ENCODE peak calls at places on chromosomes 5 and 9, in seven cellular contexts. One of them, this sample, is unnamed.

GRCh38 chr5:133421394-133421793 is 190.9 kb downstream of the FSTL4 start:
- DNase-seq in osteoblast: no peak
- DNase-seq in PC-9: no peak
- DNase-seq in AG09309: no peak
- DNase-seq in A673: peak
- DNase-seq in IMR-90: no peak
- DNase-seq in heart left ventricle: no peak
- DNase-seq in this sample: peak

GRCh38 chr9:121649476-121650219 is 1.8 kb upstream of the DAB2IP start:
- DNase-seq in IMR-90: no peak
- DNase-seq in osteoblast: peak
- DNase-seq in PC-9: no peak
- DNase-seq in AG09309: no peak
- DNase-seq in heart left ventricle: no peak
- DNase-seq in A673: no peak
- DNase-seq in this sample: no peak

GRCh38 chr5:17180330-17180843 is 37.0 kb upstream of the BASP1 start:
- DNase-seq in AG09309: no peak
- DNase-seq in heart left ventricle: no peak
- DNase-seq in osteoblast: no peak
- DNase-seq in IMR-90: no peak
- DNase-seq in PC-9: no peak
- DNase-seq in A673: no peak
- DNase-seq in this sample: no peak

GRCh38 chr9:35923927-35924763 is 14.9 kb downstream of the SPAAR start:
- DNase-seq in IMR-90: peak
- DNase-seq in osteoblast: peak
- DNase-seq in PC-9: peak
- DNase-seq in A673: peak
- DNase-seq in heart left ventricle: no peak
- DNase-seq in AG09309: peak
- DNase-seq in this sample: peak

GRCh38 chr5:119036101-119036762 is 34.7 kb upstream of the DMXL1 start:
- DNase-seq in IMR-90: peak
- DNase-seq in PC-9: no peak
- DNase-seq in AG09309: peak
- DNase-seq in osteoblast: peak
- DNase-seq in A673: no peak
- DNase-seq in heart left ventricle: no peak
- DNase-seq in this sample: peak

GRCh38 chr9:135906291-135907005 is 898 bp downstream of the CAMSAP1 start:
- DNase-seq in heart left ventricle: no peak
- DNase-seq in AG09309: no peak
- DNase-seq in A673: peak
- DNase-seq in PC-9: no peak
- DNase-seq in osteoblast: peak
- DNase-seq in IMR-90: peak
- DNase-seq in this sample: peak

GRCh38 chr5:55737793-55738192 is at the start of gene DDX4:
- DNase-seq in IMR-90: no peak
- DNase-seq in AG09309: no peak
- DNase-seq in osteoblast: peak
- DNase-seq in heart left ventricle: no peak
- DNase-seq in PC-9: no peak
- DNase-seq in A673: no peak
- DNase-seq in this sample: no peak

GRCh38 chr5:76427481-76428140 is 24.5 kb downstream of the IQGAP2 start:
- DNase-seq in IMR-90: no peak
- DNase-seq in AG09309: no peak
- DNase-seq in osteoblast: peak
- DNase-seq in heart left ventricle: no peak
- DNase-seq in PC-9: no peak
- DNase-seq in A673: no peak
- DNase-seq in this sample: no peak

GRCh38 chr5:4255441-4255840 is 659.8 kb downstream of the IRX1 start:
- DNase-seq in PC-9: no peak
- DNase-seq in AG09309: no peak
- DNase-seq in A673: no peak
- DNase-seq in osteoblast: no peak
- DNase-seq in heart left ventricle: no peak
- DNase-seq in IMR-90: no peak
- DNase-seq in this sample: no peak

DNA sequence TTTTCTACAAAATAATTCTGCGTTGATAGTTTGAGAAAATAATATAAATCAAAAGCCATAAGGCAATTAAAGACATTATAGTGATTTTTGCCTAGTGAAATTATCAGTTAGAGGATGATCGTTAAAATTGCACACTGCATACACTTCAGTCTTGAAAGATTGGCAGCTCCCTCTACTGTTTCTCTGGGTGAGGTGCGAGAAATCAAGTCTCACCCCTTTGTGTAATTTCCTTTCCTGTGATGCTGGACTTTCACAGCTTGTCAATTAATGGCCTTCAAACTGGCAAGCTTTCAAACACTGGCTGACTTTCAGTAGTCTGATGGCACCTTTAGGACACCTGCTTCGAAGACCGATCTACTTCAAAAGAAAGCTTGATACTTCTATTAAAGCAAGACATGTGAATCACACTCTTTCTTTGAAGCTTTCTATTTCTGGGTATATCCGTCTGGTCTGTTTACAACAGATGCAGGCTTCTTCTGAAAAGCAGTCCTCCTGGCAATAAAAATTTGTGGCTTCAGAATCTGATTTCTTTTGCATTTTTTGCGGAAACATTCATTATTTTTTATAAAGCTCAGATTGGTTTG is 706.8 kb upstream of the PTPRD start:
- DNase-seq in AG09309: no peak
- DNase-seq in A673: peak
- DNase-seq in osteoblast: no peak
- DNase-seq in IMR-90: no peak
- DNase-seq in heart left ventricle: no peak
- DNase-seq in PC-9: no peak
- DNase-seq in this sample: peak
- TF ChIP-seq CTCF in AG09309: no peak
- TF ChIP-seq CTCF in A673: peak
- TF ChIP-seq CTCF in osteoblast: no peak
- TF ChIP-seq CTCF in IMR-90: no peak
- TF ChIP-seq CTCF in heart left ventricle: no peak
- TF ChIP-seq CTCF in PC-9: peak
- TF ChIP-seq CTCF in this sample: peak

DNA sequence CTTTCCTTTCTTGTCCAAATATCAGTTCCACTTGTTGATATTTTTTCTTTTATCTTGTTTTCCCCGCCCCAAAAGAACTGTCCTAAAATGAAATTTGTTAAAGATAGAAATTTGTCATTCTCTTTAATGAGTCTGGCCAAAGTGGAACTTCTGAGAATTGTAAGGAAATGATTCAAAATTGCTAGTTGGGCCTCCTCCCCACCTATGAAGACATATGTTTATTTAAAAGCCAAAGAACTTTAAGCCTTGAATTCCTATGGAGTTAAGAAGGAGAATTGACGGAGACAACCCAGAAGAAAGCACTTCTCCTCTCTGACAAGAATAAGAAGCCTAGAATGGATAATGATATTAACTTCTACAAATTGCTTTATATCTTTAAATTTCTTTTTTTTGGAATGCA is 59.1 kb upstream of the ALDH1A1 start:
- DNase-seq in osteoblast: no peak
- DNase-seq in A673: no peak
- DNase-seq in PC-9: no peak
- DNase-seq in heart left ventricle: no peak
- DNase-seq in IMR-90: no peak
- DNase-seq in AG09309: no peak
- DNase-seq in this sample: no peak
- H3K4me3 ChIP-seq in osteoblast: no peak
- H3K4me3 ChIP-seq in A673: no peak
- H3K4me3 ChIP-seq in PC-9: no peak
- H3K4me3 ChIP-seq in heart left ventricle: no peak
- H3K4me3 ChIP-seq in IMR-90: no peak
- H3K4me3 ChIP-seq in AG09309: no peak
- H3K4me3 ChIP-seq in this sample: no peak

GRCh38 chr9:130713286-130713975 is 19.9 kb downstream of the EXOSC2 start:
- DNase-seq in osteoblast: peak
- DNase-seq in A673: peak
- DNase-seq in PC-9: no peak
- DNase-seq in heart left ventricle: no peak
- DNase-seq in AG09309: no peak
- DNase-seq in IMR-90: peak
- DNase-seq in this sample: peak
- TF ChIP-seq CTCF in osteoblast: no peak
- TF ChIP-seq CTCF in A673: no peak
- TF ChIP-seq CTCF in PC-9: no peak
- TF ChIP-seq CTCF in heart left ventricle: no peak
- TF ChIP-seq CTCF in AG09309: no peak
- TF ChIP-seq CTCF in IMR-90: no peak
- TF ChIP-seq CTCF in this sample: no peak

GRCh38 chr9:114386886-114387677 is 700 bp downstream of the AKNA start:
- DNase-seq in PC-9: no peak
- DNase-seq in AG09309: no peak
- DNase-seq in IMR-90: peak
- DNase-seq in A673: no peak
- DNase-seq in heart left ventricle: no peak
- DNase-seq in osteoblast: peak
- DNase-seq in this sample: no peak
- H3K4me3 ChIP-seq in PC-9: no peak
- H3K4me3 ChIP-seq in AG09309: peak
- H3K4me3 ChIP-seq in IMR-90: peak
- H3K4me3 ChIP-seq in A673: peak
- H3K4me3 ChIP-seq in heart left ventricle: peak
- H3K4me3 ChIP-seq in osteoblast: peak
- H3K4me3 ChIP-seq in this sample: peak

GRCh38 chr5:10111575-10111974 is 138.1 kb downstream of the ATPSCKMT start:
- DNase-seq in IMR-90: peak
- DNase-seq in osteoblast: peak
- DNase-seq in A673: peak
- DNase-seq in heart left ventricle: no peak
- DNase-seq in PC-9: no peak
- DNase-seq in AG09309: peak
- DNase-seq in this sample: peak
- TF ChIP-seq CTCF in IMR-90: peak
- TF ChIP-seq CTCF in osteoblast: peak
- TF ChIP-seq CTCF in A673: peak
- TF ChIP-seq CTCF in heart left ventricle: no peak
- TF ChIP-seq CTCF in PC-9: peak
- TF ChIP-seq CTCF in AG09309: peak
- TF ChIP-seq CTCF in this sample: peak

DNA sequence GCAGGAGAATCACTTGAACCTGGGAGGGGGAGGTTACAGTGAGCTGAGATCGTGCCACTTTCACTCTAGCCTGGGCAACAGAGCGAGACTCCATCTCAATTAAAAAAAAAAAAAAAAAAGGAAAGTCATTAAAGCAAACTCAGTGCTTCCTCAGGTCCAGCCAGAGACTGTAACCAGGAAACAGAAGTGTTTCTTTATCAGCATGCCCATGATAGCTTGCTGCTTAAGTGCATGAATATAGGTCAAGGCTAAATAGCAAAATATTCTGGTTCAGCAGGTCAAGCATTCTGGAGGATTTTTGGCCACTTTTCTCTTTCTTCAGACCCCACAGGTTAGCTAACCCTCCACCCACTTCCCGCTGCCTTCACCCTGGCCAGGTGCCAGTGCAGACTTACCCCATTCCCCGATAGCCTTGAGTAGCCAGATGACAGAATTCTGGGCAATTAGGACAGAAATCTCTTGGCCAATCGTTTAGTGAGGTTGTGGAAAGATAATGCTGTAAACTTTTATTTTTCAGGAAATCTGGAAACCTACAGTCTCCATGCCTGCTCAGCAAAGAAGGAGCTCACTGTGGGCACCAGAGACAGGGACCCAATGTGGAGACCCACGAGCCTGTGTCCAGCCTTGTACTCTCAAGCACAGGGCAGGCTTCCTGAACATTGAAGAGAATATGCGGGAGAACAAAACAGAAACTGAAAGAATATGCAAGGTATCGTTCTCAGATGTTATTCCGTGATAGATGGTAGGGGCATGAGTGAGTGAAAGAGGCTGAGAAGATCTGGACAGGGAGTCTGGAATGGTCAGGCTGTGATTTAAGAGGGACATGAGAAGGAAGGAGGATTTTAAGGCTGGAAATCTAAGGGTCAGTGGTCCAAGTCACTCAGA is 4.2 kb upstream of the UGT3A2 start:
- DNase-seq in IMR-90: no peak
- DNase-seq in AG09309: no peak
- DNase-seq in osteoblast: no peak
- DNase-seq in heart left ventricle: no peak
- DNase-seq in PC-9: no peak
- DNase-seq in A673: no peak
- DNase-seq in this sample: no peak
- H3K4me3 ChIP-seq in IMR-90: peak
- H3K4me3 ChIP-seq in AG09309: peak
- H3K4me3 ChIP-seq in osteoblast: peak
- H3K4me3 ChIP-seq in heart left ventricle: no peak
- H3K4me3 ChIP-seq in PC-9: peak
- H3K4me3 ChIP-seq in A673: peak
- H3K4me3 ChIP-seq in this sample: no peak

GRCh38 chr5:61617995-61618525 is 286.0 kb downstream of the ZSWIM6 start:
- DNase-seq in AG09309: no peak
- DNase-seq in PC-9: no peak
- DNase-seq in osteoblast: no peak
- DNase-seq in IMR-90: no peak
- DNase-seq in heart left ventricle: no peak
- DNase-seq in A673: no peak
- DNase-seq in this sample: no peak
- TF ChIP-seq CTCF in AG09309: no peak
- TF ChIP-seq CTCF in PC-9: no peak
- TF ChIP-seq CTCF in osteoblast: no peak
- TF ChIP-seq CTCF in IMR-90: no peak
- TF ChIP-seq CTCF in heart left ventricle: no peak
- TF ChIP-seq CTCF in A673: peak
- TF ChIP-seq CTCF in this sample: peak

This sample was measured in fibroblast of pulmonary artery.